ENCODE peak calls at places on chromosomes 11 and 22, in ten cellular contexts. One of them, this sample, is unnamed.

GRCh38 chr22:50626856-50627451 is 998 bp downstream of the ARSA start:
- DNase-seq in activated T-helper 1 cell treated with anti-CD3 and anti-CD28 coated beads, Interleukin-12 subunit alpha, Interleukin-12 subunit beta, Interleukin-2, Interleukin-4 antibody, amounts not matched to agents 30 ng/mL and 10 ng/mL and 1 ng/mL, durations not matched to agents 14 hours and 24 hours and 36 hours: no peak
- DNase-seq in Peyer's patch: no peak
- DNase-seq in NAMALWA: no peak
- DNase-seq in effector CD4-positive, alpha-beta T cell: no peak
- DNase-seq in T-helper 2 cell: no peak
- DNase-seq in naive thymus-derived CD8-positive, alpha-beta T cell: no peak
- DNase-seq in NCI-H1105 treated with DMSO at 0.1 percent for 48 hours: no peak
- DNase-seq in pons: no peak
- DNase-seq in endothelial cell: no peak
- DNase-seq in this sample: no peak

GRCh38 chr11:85889676-85890579 is 34.7 kb downstream of the CCDC83 start:
- DNase-seq in naive thymus-derived CD8-positive, alpha-beta T cell: no peak
- DNase-seq in effector CD4-positive, alpha-beta T cell: no peak
- DNase-seq in pons: no peak
- DNase-seq in Peyer's patch: no peak
- DNase-seq in T-helper 2 cell: peak; percentile 7
- DNase-seq in NCI-H1105 treated with DMSO at 0.1 percent for 48 hours: no peak
- DNase-seq in NAMALWA: no peak
- DNase-seq in endothelial cell: no peak
- DNase-seq in activated T-helper 1 cell treated with anti-CD3 and anti-CD28 coated beads, Interleukin-12 subunit alpha, Interleukin-12 subunit beta, Interleukin-2, Interleukin-4 antibody, amounts not matched to agents 30 ng/mL and 10 ng/mL and 1 ng/mL, durations not matched to agents 14 hours and 24 hours and 36 hours: no peak
- DNase-seq in this sample: no peak

GRCh38 chr22:27210111-27210739 is 552.8 kb downstream of the MIAT start:
- DNase-seq in endothelial cell: no peak
- DNase-seq in effector CD4-positive, alpha-beta T cell: no peak
- DNase-seq in T-helper 2 cell: no peak
- DNase-seq in activated T-helper 1 cell treated with anti-CD3 and anti-CD28 coated beads, Interleukin-12 subunit alpha, Interleukin-12 subunit beta, Interleukin-2, Interleukin-4 antibody, amounts not matched to agents 30 ng/mL and 10 ng/mL and 1 ng/mL, durations not matched to agents 14 hours and 24 hours and 36 hours: no peak
- DNase-seq in NAMALWA: no peak
- DNase-seq in naive thymus-derived CD8-positive, alpha-beta T cell: no peak
- DNase-seq in Peyer's patch: no peak
- DNase-seq in pons: no peak
- DNase-seq in NCI-H1105 treated with DMSO at 0.1 percent for 48 hours: no peak
- DNase-seq in this sample: no peak

GRCh38 chr11:66818231-66818955 is 24.8 kb upstream of the RCE1 start:
- DNase-seq in endothelial cell: no peak
- DNase-seq in Peyer's patch: no peak
- DNase-seq in naive thymus-derived CD8-positive, alpha-beta T cell: no peak
- DNase-seq in pons: no peak
- DNase-seq in NAMALWA: no peak
- DNase-seq in NCI-H1105 treated with DMSO at 0.1 percent for 48 hours: no peak
- DNase-seq in activated T-helper 1 cell treated with anti-CD3 and anti-CD28 coated beads, Interleukin-12 subunit alpha, Interleukin-12 subunit beta, Interleukin-2, Interleukin-4 antibody, amounts not matched to agents 30 ng/mL and 10 ng/mL and 1 ng/mL, durations not matched to agents 14 hours and 24 hours and 36 hours: no peak
- DNase-seq in T-helper 2 cell: no peak
- DNase-seq in effector CD4-positive, alpha-beta T cell: no peak
- DNase-seq in this sample: no peak

GRCh38 chr11:57649826-57650738 is at the start of gene YPEL4:
- DNase-seq in pons: peak; percentile 84
- DNase-seq in T-helper 2 cell: peak; percentile 88
- DNase-seq in naive thymus-derived CD8-positive, alpha-beta T cell: peak; percentile 48
- DNase-seq in NCI-H1105 treated with DMSO at 0.1 percent for 48 hours: peak; percentile 18
- DNase-seq in endothelial cell: no peak
- DNase-seq in NAMALWA: no peak
- DNase-seq in activated T-helper 1 cell treated with anti-CD3 and anti-CD28 coated beads, Interleukin-12 subunit alpha, Interleukin-12 subunit beta, Interleukin-2, Interleukin-4 antibody, amounts not matched to agents 30 ng/mL and 10 ng/mL and 1 ng/mL, durations not matched to agents 14 hours and 24 hours and 36 hours: peak; percentile 49
- DNase-seq in Peyer's patch: peak; percentile 50
- DNase-seq in effector CD4-positive, alpha-beta T cell: peak; percentile 71
- DNase-seq in this sample: no peak

GRCh38 chr11:3627291-3627690 is 14.5 kb downstream of the ART5 start:
- DNase-seq in NAMALWA: no peak
- DNase-seq in activated T-helper 1 cell treated with anti-CD3 and anti-CD28 coated beads, Interleukin-12 subunit alpha, Interleukin-12 subunit beta, Interleukin-2, Interleukin-4 antibody, amounts not matched to agents 30 ng/mL and 10 ng/mL and 1 ng/mL, durations not matched to agents 14 hours and 24 hours and 36 hours: no peak
- DNase-seq in Peyer's patch: no peak
- DNase-seq in effector CD4-positive, alpha-beta T cell: no peak
- DNase-seq in pons: no peak
- DNase-seq in endothelial cell: no peak
- DNase-seq in NCI-H1105 treated with DMSO at 0.1 percent for 48 hours: no peak
- DNase-seq in naive thymus-derived CD8-positive, alpha-beta T cell: no peak
- DNase-seq in T-helper 2 cell: no peak
- DNase-seq in this sample: no peak

GRCh38 chr11:824942-825341 is 2.8 kb upstream of the CRACR2B start:
- DNase-seq in T-helper 2 cell: no peak
- DNase-seq in activated T-helper 1 cell treated with anti-CD3 and anti-CD28 coated beads, Interleukin-12 subunit alpha, Interleukin-12 subunit beta, Interleukin-2, Interleukin-4 antibody, amounts not matched to agents 30 ng/mL and 10 ng/mL and 1 ng/mL, durations not matched to agents 14 hours and 24 hours and 36 hours: no peak
- DNase-seq in naive thymus-derived CD8-positive, alpha-beta T cell: no peak
- DNase-seq in NAMALWA: no peak
- DNase-seq in Peyer's patch: no peak
- DNase-seq in effector CD4-positive, alpha-beta T cell: no peak
- DNase-seq in pons: no peak
- DNase-seq in endothelial cell: no peak
- DNase-seq in NCI-H1105 treated with DMSO at 0.1 percent for 48 hours: peak; percentile 69
- DNase-seq in this sample: no peak

GRCh38 chr11:15913261-15913660 is 443.1 kb downstream of the SOX6 start:
- DNase-seq in activated T-helper 1 cell treated with anti-CD3 and anti-CD28 coated beads, Interleukin-12 subunit alpha, Interleukin-12 subunit beta, Interleukin-2, Interleukin-4 antibody, amounts not matched to agents 30 ng/mL and 10 ng/mL and 1 ng/mL, durations not matched to agents 14 hours and 24 hours and 36 hours: no peak
- DNase-seq in NCI-H1105 treated with DMSO at 0.1 percent for 48 hours: no peak
- DNase-seq in pons: no peak
- DNase-seq in NAMALWA: no peak
- DNase-seq in endothelial cell: no peak
- DNase-seq in effector CD4-positive, alpha-beta T cell: no peak
- DNase-seq in naive thymus-derived CD8-positive, alpha-beta T cell: no peak
- DNase-seq in T-helper 2 cell: no peak
- DNase-seq in Peyer's patch: no peak
- DNase-seq in this sample: no peak

GRCh38 chr11:27933992-27934829 is 173.7 kb downstream of the KIF18A start:
- DNase-seq in naive thymus-derived CD8-positive, alpha-beta T cell: no peak
- DNase-seq in NCI-H1105 treated with DMSO at 0.1 percent for 48 hours: no peak
- DNase-seq in NAMALWA: no peak
- DNase-seq in effector CD4-positive, alpha-beta T cell: no peak
- DNase-seq in endothelial cell: no peak
- DNase-seq in Peyer's patch: no peak
- DNase-seq in T-helper 2 cell: no peak
- DNase-seq in activated T-helper 1 cell treated with anti-CD3 and anti-CD28 coated beads, Interleukin-12 subunit alpha, Interleukin-12 subunit beta, Interleukin-2, Interleukin-4 antibody, amounts not matched to agents 30 ng/mL and 10 ng/mL and 1 ng/mL, durations not matched to agents 14 hours and 24 hours and 36 hours: no peak
- DNase-seq in pons: no peak
- DNase-seq in this sample: no peak

GRCh38 chr11:13160302-13160701 is 117.3 kb upstream of the BMAL1 start:
- DNase-seq in pons: no peak
- DNase-seq in endothelial cell: no peak
- DNase-seq in effector CD4-positive, alpha-beta T cell: no peak
- DNase-seq in T-helper 2 cell: no peak
- DNase-seq in activated T-helper 1 cell treated with anti-CD3 and anti-CD28 coated beads, Interleukin-12 subunit alpha, Interleukin-12 subunit beta, Interleukin-2, Interleukin-4 antibody, amounts not matched to agents 30 ng/mL and 10 ng/mL and 1 ng/mL, durations not matched to agents 14 hours and 24 hours and 36 hours: no peak
- DNase-seq in naive thymus-derived CD8-positive, alpha-beta T cell: no peak
- DNase-seq in NAMALWA: no peak
- DNase-seq in Peyer's patch: no peak
- DNase-seq in NCI-H1105 treated with DMSO at 0.1 percent for 48 hours: peak; percentile 23
- DNase-seq in this sample: no peak

GRCh38 chr22:46764779-46765485 is 2.5 kb downstream of the TBC1D22A start:
- DNase-seq in pons: no peak
- DNase-seq in effector CD4-positive, alpha-beta T cell: no peak
- DNase-seq in activated T-helper 1 cell treated with anti-CD3 and anti-CD28 coated beads, Interleukin-12 subunit alpha, Interleukin-12 subunit beta, Interleukin-2, Interleukin-4 antibody, amounts not matched to agents 30 ng/mL and 10 ng/mL and 1 ng/mL, durations not matched to agents 14 hours and 24 hours and 36 hours: no peak
- DNase-seq in naive thymus-derived CD8-positive, alpha-beta T cell: no peak
- DNase-seq in NAMALWA: peak; percentile 4
- DNase-seq in NCI-H1105 treated with DMSO at 0.1 percent for 48 hours: no peak
- DNase-seq in T-helper 2 cell: no peak
- DNase-seq in Peyer's patch: no peak
- DNase-seq in endothelial cell: no peak
- DNase-seq in this sample: no peak

GRCh38 chr11:86155210-86155844 is 86.4 kb upstream of the PICALM start:
- DNase-seq in activated T-helper 1 cell treated with anti-CD3 and anti-CD28 coated beads, Interleukin-12 subunit alpha, Interleukin-12 subunit beta, Interleukin-2, Interleukin-4 antibody, amounts not matched to agents 30 ng/mL and 10 ng/mL and 1 ng/mL, durations not matched to agents 14 hours and 24 hours and 36 hours: no peak
- DNase-seq in effector CD4-positive, alpha-beta T cell: no peak
- DNase-seq in NCI-H1105 treated with DMSO at 0.1 percent for 48 hours: no peak
- DNase-seq in endothelial cell: no peak
- DNase-seq in T-helper 2 cell: no peak
- DNase-seq in NAMALWA: no peak
- DNase-seq in pons: no peak
- DNase-seq in naive thymus-derived CD8-positive, alpha-beta T cell: no peak
- DNase-seq in Peyer's patch: no peak
- DNase-seq in this sample: no peak

GRCh38 chr22:33539902-33540751 is 380.1 kb downstream of the LARGE1 start:
- DNase-seq in effector CD4-positive, alpha-beta T cell: no peak
- DNase-seq in activated T-helper 1 cell treated with anti-CD3 and anti-CD28 coated beads, Interleukin-12 subunit alpha, Interleukin-12 subunit beta, Interleukin-2, Interleukin-4 antibody, amounts not matched to agents 30 ng/mL and 10 ng/mL and 1 ng/mL, durations not matched to agents 14 hours and 24 hours and 36 hours: no peak
- DNase-seq in NCI-H1105 treated with DMSO at 0.1 percent for 48 hours: no peak
- DNase-seq in pons: peak; percentile 46
- DNase-seq in NAMALWA: no peak
- DNase-seq in Peyer's patch: no peak
- DNase-seq in naive thymus-derived CD8-positive, alpha-beta T cell: no peak
- DNase-seq in T-helper 2 cell: no peak
- DNase-seq in endothelial cell: no peak
- DNase-seq in this sample: no peak

GRCh38 chr11:111976614-111977140 is 39.5 kb downstream of the DIXDC1 start:
- DNase-seq in endothelial cell: no peak
- DNase-seq in naive thymus-derived CD8-positive, alpha-beta T cell: no peak
- DNase-seq in Peyer's patch: no peak
- DNase-seq in NAMALWA: no peak
- DNase-seq in effector CD4-positive, alpha-beta T cell: no peak
- DNase-seq in NCI-H1105 treated with DMSO at 0.1 percent for 48 hours: no peak
- DNase-seq in T-helper 2 cell: no peak
- DNase-seq in activated T-helper 1 cell treated with anti-CD3 and anti-CD28 coated beads, Interleukin-12 subunit alpha, Interleukin-12 subunit beta, Interleukin-2, Interleukin-4 antibody, amounts not matched to agents 30 ng/mL and 10 ng/mL and 1 ng/mL, durations not matched to agents 14 hours and 24 hours and 36 hours: no peak
- DNase-seq in pons: no peak
- DNase-seq in this sample: no peak

GRCh38 chr11:106413222-106413621 is 335.8 kb downstream of the AASDHPPT start:
- DNase-seq in naive thymus-derived CD8-positive, alpha-beta T cell: no peak
- DNase-seq in T-helper 2 cell: no peak
- DNase-seq in Peyer's patch: no peak
- DNase-seq in effector CD4-positive, alpha-beta T cell: no peak
- DNase-seq in activated T-helper 1 cell treated with anti-CD3 and anti-CD28 coated beads, Interleukin-12 subunit alpha, Interleukin-12 subunit beta, Interleukin-2, Interleukin-4 antibody, amounts not matched to agents 30 ng/mL and 10 ng/mL and 1 ng/mL, durations not matched to agents 14 hours and 24 hours and 36 hours: no peak
- DNase-seq in pons: no peak
- DNase-seq in NAMALWA: no peak
- DNase-seq in endothelial cell: no peak
- DNase-seq in NCI-H1105 treated with DMSO at 0.1 percent for 48 hours: no peak
- DNase-seq in this sample: no peak

GRCh38 chr11:87368876-87369480 is 331.2 kb downstream of the TMEM135 start:
- DNase-seq in T-helper 2 cell: no peak
- DNase-seq in NCI-H1105 treated with DMSO at 0.1 percent for 48 hours: peak; percentile 28
- DNase-seq in Peyer's patch: no peak
- DNase-seq in NAMALWA: no peak
- DNase-seq in activated T-helper 1 cell treated with anti-CD3 and anti-CD28 coated beads, Interleukin-12 subunit alpha, Interleukin-12 subunit beta, Interleukin-2, Interleukin-4 antibody, amounts not matched to agents 30 ng/mL and 10 ng/mL and 1 ng/mL, durations not matched to agents 14 hours and 24 hours and 36 hours: no peak
- DNase-seq in naive thymus-derived CD8-positive, alpha-beta T cell: no peak
- DNase-seq in endothelial cell: peak; percentile 40
- DNase-seq in pons: no peak
- DNase-seq in effector CD4-positive, alpha-beta T cell: no peak
- DNase-seq in this sample: peak; percentile 8